ENCODE peak calls at places on chromosomes 4 and X, in four cellular contexts. One of them, this sample, is unnamed.
A peak's percentile ranks its signal among the peaks of the same experiment; 100 is the strongest.

GRCh38 chrX:117510453-117510852 is 606.2 kb downstream of the KLHL13 start:
- DNase-seq in HepG2: no peak
- DNase-seq in pancreas: no peak
- DNase-seq in WERI-Rb-1: no peak
- DNase-seq in this sample: no peak

GRCh38 chrX:121858867-121859647 is 811.6 kb downstream of the GLUD2 start:
- DNase-seq in HepG2: no peak
- DNase-seq in pancreas: no peak
- DNase-seq in WERI-Rb-1: no peak
- DNase-seq in this sample: no peak

GRCh38 chr4:165343353-165344191 is 16.1 kb downstream of the MSMO1 start:
- DNase-seq in HepG2: peak; percentile 24
- DNase-seq in pancreas: no peak
- DNase-seq in WERI-Rb-1: no peak
- DNase-seq in this sample: no peak

GRCh38 chrX:107823456-107823855 is 2.2 kb upstream of the MID2 start:
- DNase-seq in HepG2: no peak
- DNase-seq in pancreas: no peak
- DNase-seq in WERI-Rb-1: no peak
- DNase-seq in this sample: no peak

GRCh38 chrX:113353134-113353533 is 512.5 kb upstream of the AMOT start:
- DNase-seq in HepG2: no peak
- DNase-seq in pancreas: no peak
- DNase-seq in WERI-Rb-1: no peak
- DNase-seq in this sample: no peak

GRCh38 chr4:19259920-19260319 is 991.8 kb upstream of the SLIT2 start:
- DNase-seq in HepG2: no peak
- DNase-seq in pancreas: no peak
- DNase-seq in WERI-Rb-1: no peak
- DNase-seq in this sample: no peak

GRCh38 chr4:188941524-188942109 is 802.4 kb downstream of the TRIML1 start:
- DNase-seq in HepG2: no peak
- DNase-seq in pancreas: no peak
- DNase-seq in WERI-Rb-1: no peak
- DNase-seq in this sample: peak; percentile 99

GRCh38 chr4:43843501-43843900 is 605.1 kb downstream of the KCTD8 start:
- DNase-seq in HepG2: peak; percentile 6
- DNase-seq in pancreas: no peak
- DNase-seq in WERI-Rb-1: no peak
- DNase-seq in this sample: no peak

GRCh38 chr4:6548201-6548881 is 26.6 kb upstream of the MAN2B2 start:
- DNase-seq in HepG2: peak; percentile 22
- DNase-seq in pancreas: no peak
- DNase-seq in WERI-Rb-1: peak; percentile 80
- DNase-seq in this sample: no peak

GRCh38 chr4:54942735-54943134 is 182.7 kb downstream of the KDR start:
- DNase-seq in HepG2: no peak
- DNase-seq in pancreas: no peak
- DNase-seq in WERI-Rb-1: no peak
- DNase-seq in this sample: no peak

GRCh38 chrX:427812-428725 is 41.4 kb upstream of the PPP2R3B start:
- DNase-seq in HepG2: peak; percentile 19
- DNase-seq in pancreas: no peak
- DNase-seq in WERI-Rb-1: peak; percentile 20
- DNase-seq in this sample: no peak

GRCh38 chr4:143513314-143514211 is at the start of gene SMARCA5:
- DNase-seq in HepG2: peak; percentile 96
- DNase-seq in pancreas: peak; percentile 96
- DNase-seq in WERI-Rb-1: peak; percentile 99
- DNase-seq in this sample: peak; percentile 97

GRCh38 chrX:86023806-86024205 is 23.6 kb downstream of the CHM start:
- DNase-seq in HepG2: no peak
- DNase-seq in pancreas: no peak
- DNase-seq in WERI-Rb-1: no peak
- DNase-seq in this sample: no peak

GRCh38 chr4:183360161-183360919 is 38.1 kb upstream of the CLDN24 start:
- DNase-seq in HepG2: no peak
- DNase-seq in pancreas: no peak
- DNase-seq in WERI-Rb-1: no peak
- DNase-seq in this sample: no peak

GRCh38 chr4:122836941-122837340 is 10.3 kb downstream of the FGF2 start:
- DNase-seq in HepG2: no peak
- DNase-seq in pancreas: no peak
- DNase-seq in WERI-Rb-1: no peak
- DNase-seq in this sample: no peak

GRCh38 chrX:17547658-17548057 is 172.7 kb downstream of the NHS start:
- DNase-seq in HepG2: peak; percentile 4
- DNase-seq in pancreas: peak; percentile 82
- DNase-seq in WERI-Rb-1: no peak
- DNase-seq in this sample: peak; percentile 77

GRCh38 chr4:185227713-185228278 is 18.4 kb downstream of the SNX25 start:
- DNase-seq in HepG2: no peak
- DNase-seq in pancreas: no peak
- DNase-seq in WERI-Rb-1: no peak
- DNase-seq in this sample: no peak

GRCh38 chr4:52799813-52800212 is 48.6 kb upstream of the ERVMER34-1 start:
- DNase-seq in HepG2: peak; percentile 5
- DNase-seq in pancreas: no peak
- DNase-seq in WERI-Rb-1: no peak
- DNase-seq in this sample: no peak

GRCh38 chr4:8128096-8128856 is 30.3 kb downstream of the ABLIM2 start:
- DNase-seq in HepG2: peak; percentile 10
- DNase-seq in pancreas: no peak
- DNase-seq in WERI-Rb-1: peak; percentile 84
- DNase-seq in this sample: no peak

GRCh38 chrX:78124304-78124703 is 15.1 kb downstream of the TAF9B start:
- DNase-seq in HepG2: no peak
- DNase-seq in pancreas: no peak
- DNase-seq in WERI-Rb-1: no peak
- DNase-seq in this sample: no peak

GRCh38 chrX:19867411-19867732 is 20.0 kb downstream of the SH3KBP1 start:
- DNase-seq in HepG2: no peak
- DNase-seq in pancreas: no peak
- DNase-seq in WERI-Rb-1: no peak
- DNase-seq in this sample: no peak

GRCh38 chr4:26069218-26069617 is 155.2 kb downstream of the SMIM20 start:
- DNase-seq in HepG2: peak; percentile 6
- DNase-seq in pancreas: no peak
- DNase-seq in WERI-Rb-1: peak; percentile 18
- DNase-seq in this sample: no peak

GRCh38 chr4:68167166-68167565 is 37.5 kb upstream of the TMPRSS11F start:
- DNase-seq in HepG2: no peak
- DNase-seq in pancreas: no peak
- DNase-seq in WERI-Rb-1: no peak
- DNase-seq in this sample: no peak

DNA sequence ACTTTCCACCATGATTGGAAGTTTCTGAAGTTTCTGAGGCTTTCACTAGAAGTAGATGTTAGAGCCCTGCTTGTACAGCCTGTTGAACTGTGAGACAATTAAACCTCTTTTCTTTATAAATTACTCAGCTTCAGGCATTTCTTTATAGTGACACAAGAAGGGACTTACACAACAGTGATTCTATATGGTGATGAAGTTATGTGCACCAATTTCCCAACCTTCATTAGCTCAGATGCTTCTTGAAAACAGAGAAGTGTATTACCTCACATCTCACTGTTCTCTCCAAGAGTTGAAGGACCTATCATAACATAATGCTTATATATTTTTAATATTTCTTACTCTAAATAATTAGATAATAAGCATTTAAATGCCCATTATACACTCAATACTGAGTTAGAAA is 202.1 kb upstream of the ANXA10 start:
- DNase-seq in HepG2: no peak
- DNase-seq in pancreas: no peak
- DNase-seq in WERI-Rb-1: no peak
- DNase-seq in this sample: no peak
- H3K4me3 ChIP-seq in HepG2: no peak overlapping the region
- H3K4me3 ChIP-seq in pancreas: no peak overlapping the region
- H3K4me3 ChIP-seq in WERI-Rb-1: no peak overlapping the region
- H3K4me3 ChIP-seq in this sample: no peak overlapping the region

GRCh38 chr4:179698321-179698720 is 2256.1 kb upstream of the AGA start:
- DNase-seq in HepG2: no peak
- DNase-seq in pancreas: no peak
- DNase-seq in WERI-Rb-1: no peak
- DNase-seq in this sample: no peak
- H3K4me3 ChIP-seq in HepG2: no peak overlapping the region
- H3K4me3 ChIP-seq in pancreas: no peak overlapping the region
- H3K4me3 ChIP-seq in WERI-Rb-1: no peak overlapping the region
- H3K4me3 ChIP-seq in this sample: no peak overlapping the region

GRCh38 chr4:167023359-167023925 is 210.9 kb downstream of the SPOCK3 start:
- DNase-seq in HepG2: no peak
- DNase-seq in pancreas: no peak
- DNase-seq in WERI-Rb-1: no peak
- DNase-seq in this sample: no peak

GRCh38 chr4:167020410-167020809 is 213.9 kb downstream of the SPOCK3 start:
- DNase-seq in HepG2: peak; percentile 5
- DNase-seq in pancreas: no peak
- DNase-seq in WERI-Rb-1: peak; percentile 61
- DNase-seq in this sample: no peak

GRCh38 chr4:167025651-167026050 is 208.6 kb downstream of the SPOCK3 start:
- DNase-seq in HepG2: peak; percentile 8
- DNase-seq in pancreas: no peak
- DNase-seq in WERI-Rb-1: no peak
- DNase-seq in this sample: no peak

DNA sequence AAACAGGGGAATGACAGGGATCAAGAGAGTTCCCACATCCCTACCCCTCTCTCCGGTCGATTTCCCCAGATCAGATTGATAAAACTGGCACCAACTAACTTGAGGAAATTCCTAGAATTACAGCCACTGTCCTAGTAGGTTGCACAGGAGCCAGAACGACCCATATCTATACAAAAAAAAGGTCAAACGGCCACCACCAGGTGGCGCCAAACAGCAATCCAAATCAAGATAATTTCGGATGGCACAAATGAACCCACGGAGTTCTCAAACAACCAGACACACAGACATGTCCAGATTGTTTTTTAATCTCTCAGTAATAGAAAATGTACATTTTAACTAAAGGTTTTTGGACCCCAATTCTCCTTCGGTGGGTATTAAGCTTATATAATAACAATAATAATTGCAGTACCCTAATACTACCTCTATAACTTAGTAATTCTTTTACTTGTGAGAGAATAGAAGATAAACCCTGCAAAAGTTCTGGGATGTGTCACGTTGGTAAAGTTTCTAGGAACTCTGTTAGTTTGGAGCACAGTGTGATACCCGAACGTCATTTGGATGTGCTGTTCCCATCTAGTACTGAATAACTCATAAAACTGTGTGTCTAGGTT is 212.6 kb downstream of the SPOCK3 start:
- DNase-seq in HepG2: peak; percentile 39
- DNase-seq in pancreas: peak; percentile 35
- DNase-seq in WERI-Rb-1: peak; percentile 72
- DNase-seq in this sample: peak; percentile 19
- H3K4me3 ChIP-seq in HepG2: no peak overlapping the region
- H3K4me3 ChIP-seq in pancreas: no peak overlapping the region
- H3K4me3 ChIP-seq in WERI-Rb-1: no peak overlapping the region
- H3K4me3 ChIP-seq in this sample: no peak overlapping the region

GRCh38 chrX:111410451-111410850 is 1.5 kb downstream of the DCX start:
- DNase-seq in HepG2: no peak
- DNase-seq in pancreas: no peak
- DNase-seq in WERI-Rb-1: peak; percentile 64
- DNase-seq in this sample: no peak

GRCh38 chrX:111409326-111409725 is 2.7 kb downstream of the DCX start:
- DNase-seq in HepG2: no peak
- DNase-seq in pancreas: no peak
- DNase-seq in WERI-Rb-1: no peak
- DNase-seq in this sample: no peak

GRCh38 chrX:111407948-111408347 is 4.0 kb downstream of the DCX start:
- DNase-seq in HepG2: no peak
- DNase-seq in pancreas: no peak
- DNase-seq in WERI-Rb-1: no peak
- DNase-seq in this sample: no peak

DNA sequence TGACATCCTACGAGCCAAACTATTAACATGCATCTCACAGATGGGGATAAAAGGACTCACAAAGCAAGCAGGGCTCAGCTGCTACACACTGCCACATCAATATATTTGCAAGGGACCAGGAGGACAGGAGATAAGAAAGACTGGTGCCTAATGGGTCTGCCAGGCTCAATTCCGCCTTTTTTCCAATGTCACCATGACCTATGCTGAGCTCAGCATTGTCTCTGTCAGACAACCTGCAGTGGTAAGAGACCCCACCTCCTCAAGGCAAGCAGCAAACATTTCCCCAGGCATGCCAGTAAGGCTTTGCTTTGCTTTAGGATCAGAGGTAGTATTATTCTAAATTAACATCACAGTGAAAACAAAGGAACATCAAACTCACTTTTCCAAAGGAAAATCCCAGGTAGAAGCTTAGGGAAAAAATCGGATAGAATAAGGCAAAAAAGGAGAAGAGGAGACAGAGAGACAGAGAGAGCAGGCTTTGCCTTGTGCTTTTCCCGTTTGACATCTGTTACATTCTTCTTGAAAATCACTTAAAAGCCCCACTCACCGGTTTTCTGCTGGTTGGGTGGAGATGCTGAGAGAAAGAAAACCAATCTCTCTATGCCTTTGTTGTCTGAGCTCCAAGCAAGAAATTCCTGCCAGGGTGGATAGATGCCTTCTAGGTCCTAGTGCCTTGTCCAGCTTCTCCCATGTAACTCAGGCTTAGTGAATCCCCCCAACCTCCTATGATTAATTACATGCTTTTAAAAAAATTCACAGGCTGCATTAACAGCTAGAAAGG is at the start of gene DCX:
- DNase-seq in HepG2: no peak
- DNase-seq in pancreas: no peak
- DNase-seq in WERI-Rb-1: no peak
- DNase-seq in this sample: no peak
- H3K4me3 ChIP-seq in HepG2: no peak within 1 kb of the TSS
- H3K4me3 ChIP-seq in pancreas: no peak within 1 kb of the TSS
- H3K4me3 ChIP-seq in WERI-Rb-1: peak within 1 kb of the TSS; percentile 56
- H3K4me3 ChIP-seq in this sample: no peak within 1 kb of the TSS

GRCh38 chr4:153522800-153523089 is 56.6 kb downstream of the TMEM131L start:
- DNase-seq in HepG2: no peak
- DNase-seq in pancreas: no peak
- DNase-seq in WERI-Rb-1: no peak
- DNase-seq in this sample: no peak
- H3K4me3 ChIP-seq in HepG2: no peak overlapping the region
- H3K4me3 ChIP-seq in pancreas: no peak overlapping the region
- H3K4me3 ChIP-seq in WERI-Rb-1: no peak overlapping the region
- H3K4me3 ChIP-seq in this sample: no peak overlapping the region

DNA sequence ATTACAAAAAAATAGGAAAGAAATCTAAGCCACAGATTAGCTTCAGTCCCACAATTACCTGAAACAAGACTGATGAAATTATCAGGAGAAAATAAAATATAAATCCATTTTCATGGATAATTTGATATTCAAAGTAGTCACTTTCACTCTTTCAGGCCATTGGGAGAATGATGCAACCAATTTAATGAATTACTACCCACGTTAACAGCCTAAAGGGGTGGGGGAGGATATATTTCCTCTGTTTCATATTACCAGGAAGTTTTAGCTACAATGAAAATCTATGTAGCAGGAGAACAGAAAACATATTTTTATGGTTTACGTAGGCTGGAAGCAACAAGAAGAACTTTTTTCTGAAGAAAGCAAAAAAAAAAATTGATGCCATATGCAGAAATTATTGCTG is 101.0 kb downstream of the CXXC4 start:
- DNase-seq in HepG2: no peak
- DNase-seq in pancreas: no peak
- DNase-seq in WERI-Rb-1: no peak
- DNase-seq in this sample: no peak
- H3K4me3 ChIP-seq in HepG2: no peak overlapping the region
- H3K4me3 ChIP-seq in pancreas: no peak overlapping the region
- H3K4me3 ChIP-seq in WERI-Rb-1: no peak overlapping the region
- H3K4me3 ChIP-seq in this sample: no peak overlapping the region